ENCODE peak calls at places on chromosomes 7 and 10, in four cellular contexts. Z, U, V and N are unnamed samples.

GRCh38 chr10:119422685-119423509 is 119.6 kb downstream of the RGS10 start:
- DNase-seq in U (no peak), Z (no peak), V (no peak), N (no peak)

GRCh38 chr7:156666368-156667109 is 26.0 kb downstream of the RNF32 start:
- DNase-seq in V (no peak), Z (no peak), U (no peak), N (no peak)

GRCh38 chr7:24756545-24756988 is 697 bp downstream of the GSDME start:
- DNase-seq in U (no peak), V (no peak), Z (no peak), N (peak; percentile 48)

GRCh38 chr7:134844200-134844599 is 64.8 kb downstream of the CALD1 start:
- DNase-seq in V (no peak), Z (no peak), U (no peak), N (no peak)

GRCh38 chr10:14405076-14406065 is 74.6 kb upstream of the FRMD4A start:
- DNase-seq in U (no peak), V (peak; percentile 95), Z (peak; percentile 97), N (no peak)

GRCh38 chr7:226281-226882 is 34.0 kb downstream of the FAM20C start:
- DNase-seq in Z (peak; percentile 73), V (peak; percentile 90), U (no peak), N (no peak)

GRCh38 chr7:98300595-98301372 is 19.3 kb downstream of the BRI3 start:
- DNase-seq in V (no peak), Z (no peak), U (no peak), N (no peak)

GRCh38 chr10:4234661-4235060 is 449.7 kb upstream of the KLF6 start:
- DNase-seq in U (peak; percentile 5), V (no peak), Z (no peak), N (no peak)

GRCh38 chr7:98836811-98837631 is 32.8 kb downstream of the TMEM130 start:
- DNase-seq in Z (peak; percentile 14), V (peak; percentile 43), U (no peak), N (no peak)

GRCh38 chr7:139362981-139363380 is 3.3 kb downstream of the LUC7L2 start:
- DNase-seq in Z (no peak), V (no peak), U (no peak), N (no peak)